ENCODE peak calls at places on chromosome 1, in seven cellular contexts. A, K, Z, E, G, O and T are unnamed samples.
A peak's percentile ranks its signal among the peaks of the same experiment; 100 is the strongest.

GRCh38 chr1:151251656-151252470 is 2.7 kb upstream of the PSMD4 start:
- DNase-seq in E (peak; percentile 93), Z (peak; percentile 32), K (no peak), A (peak; percentile 57), O (peak; percentile 15), G (peak; percentile 84), T (peak; percentile 20)

GRCh38 chr1:232923739-232924386 is 26.5 kb upstream of the NTPCR start:
- DNase-seq in Z (no peak), A (no peak), G (no peak), K (no peak), E (no peak), O (no peak), T (no peak)

GRCh38 chr1:155562581-155563376 is at the start of gene ASH1L:
- DNase-seq in K (peak; percentile 97), A (peak; percentile 95), O (peak; percentile 30), Z (peak; percentile 92), G (peak; percentile 94), E (peak; percentile 93), T (peak; percentile 97)

GRCh38 chr1:29255134-29255666 is 18.9 kb downstream of the PTPRU start:
- DNase-seq in E (no peak), G (no peak), Z (no peak), A (no peak), O (no peak), K (no peak), T (no peak)

GRCh38 chr1:6386371-6386949 is 7.1 kb downstream of the ACOT7 start:
- DNase-seq in A (no peak), Z (no peak), G (no peak), E (no peak), O (no peak), K (no peak), T (no peak)

GRCh38 chr1:155123801-155124200 is 3.9 kb upstream of the EFNA1 start:
- DNase-seq in K (no peak), E (no peak), O (no peak), G (no peak), Z (no peak), A (no peak), T (no peak)

GRCh38 chr1:45803299-45803780 is at the start of gene MAST2:
- DNase-seq in G (peak; percentile 95), A (peak; percentile 90), E (peak; percentile 94), Z (peak; percentile 88), K (peak; percentile 93), O (peak; percentile 44), T (peak; percentile 87)

GRCh38 chr1:12138196-12139183 is 28.3 kb upstream of the TNFRSF1B start:
- DNase-seq in O (no peak), K (no peak), Z (no peak), A (no peak), G (no peak), E (no peak), T (no peak)

GRCh38 chr1:179164494-179164893 is 65.0 kb downstream of the ABL2 start:
- DNase-seq in Z (no peak), E (peak; percentile 85), A (no peak), G (no peak), O (no peak), K (no peak), T (no peak)

DNA sequence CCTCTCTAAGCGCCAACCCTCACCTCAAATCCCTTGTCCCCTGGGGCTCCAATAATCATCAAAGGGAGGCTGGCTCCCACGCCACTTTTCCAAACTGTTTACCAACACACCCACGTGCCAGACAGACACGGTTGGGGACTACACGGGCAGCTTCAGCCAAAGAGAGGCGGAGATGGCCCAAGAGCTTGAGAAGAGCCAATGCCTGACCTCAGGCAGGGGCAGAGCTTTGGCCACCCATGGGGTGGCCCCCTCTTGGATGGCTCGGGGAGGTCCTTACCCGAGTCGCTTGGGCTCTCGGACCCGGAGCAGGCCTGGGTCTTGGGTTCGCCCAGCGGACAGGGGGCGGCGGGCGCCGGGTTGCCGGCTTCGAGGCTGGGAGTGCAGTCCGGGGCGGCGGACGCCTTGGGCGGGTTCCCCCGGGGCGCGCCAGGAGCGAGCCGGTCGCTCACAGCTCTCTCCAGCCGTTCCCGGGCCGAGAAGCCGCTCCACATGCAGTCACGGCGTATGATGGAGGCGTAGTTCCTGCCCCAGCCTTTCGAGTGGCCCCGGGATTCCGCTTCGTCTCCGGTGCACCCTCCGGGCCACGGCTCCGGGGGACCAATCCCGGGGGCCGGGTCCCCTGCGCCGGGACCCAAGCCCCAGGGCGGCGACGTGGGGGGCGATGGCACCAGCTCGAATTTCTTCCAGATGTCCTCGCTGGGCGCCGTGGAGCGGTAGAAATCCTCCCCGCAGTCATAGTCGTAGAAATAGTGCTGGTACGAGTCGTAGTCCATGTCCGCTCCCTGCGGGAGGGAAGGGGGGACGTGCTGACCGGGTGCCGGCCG is 843 bp downstream of the MYCL start:
- DNase-seq in K (no peak), E (no peak), Z (no peak), A (no peak), G (peak; percentile 62), O (no peak), T (no peak)
- H3K4me3 ChIP-seq in K (peak overlapping the region; percentile 66), E (peak overlapping the region; percentile 87), Z (peak overlapping the region; percentile 34), A (peak overlapping the region; percentile 42), G (peak overlapping the region; percentile 43), O (peak overlapping the region; percentile 55), T (peak overlapping the region; percentile 67)

GRCh38 chr1:175178456-175178855 is 14.1 kb downstream of the KIAA0040 start:
- DNase-seq in A (no peak), Z (no peak), K (no peak), E (no peak), G (no peak), O (no peak), T (no peak)
- H3K36me3 ChIP-seq in A (peaks cover 40% of the 10 kb centered on the region), Z (no peaks in the 10 kb centered on the region), K (no peaks in the 10 kb centered on the region), E (no peaks in the 10 kb centered on the region), G (no peaks in the 10 kb centered on the region), O (no peaks in the 10 kb centered on the region), T (peaks cover 62% of the 10 kb centered on the region)

GRCh38 chr1:156889802-156890585 is 3.5 kb upstream of the PEAR1 start:
- DNase-seq in G (peak; percentile 91), E (peak; percentile 96), Z (peak; percentile 81), O (no peak), A (peak; percentile 74), K (peak; percentile 96), T (peak; percentile 76)

GRCh38 chr1:156894001-156894400 is 483 bp downstream of the PEAR1 start:
- DNase-seq in A (no peak), K (no peak), G (no peak), O (no peak), Z (no peak), E (no peak), T (no peak)

GRCh38 chr1:156893048-156893953 is at the start of gene PEAR1:
- DNase-seq in Z (peak; percentile 70), O (no peak), K (no peak), E (peak; percentile 69), G (no peak), A (peak; percentile 74), T (peak; percentile 79)

GRCh38 chr1:156894711-156895407 is 1.3 kb downstream of the PEAR1 start:
- DNase-seq in K (no peak), A (peak; percentile 76), G (no peak), Z (peak; percentile 50), E (no peak), O (no peak), T (peak; percentile 69)

GRCh38 chr1:156892190-156893047 is 1.1 kb upstream of the PEAR1 start:
- DNase-seq in E (peak; percentile 95), A (peak; percentile 94), G (peak; percentile 94), O (no peak), K (peak; percentile 96), Z (peak; percentile 93), T (peak; percentile 95)
- TF ChIP-seq CTCF in E (peak; percentile 81), A (peak; percentile 85), G (peak; percentile 89), O (peak; percentile 91), K (peak; percentile 80), Z (peak; percentile 81), T (peak; percentile 93)

DNA sequence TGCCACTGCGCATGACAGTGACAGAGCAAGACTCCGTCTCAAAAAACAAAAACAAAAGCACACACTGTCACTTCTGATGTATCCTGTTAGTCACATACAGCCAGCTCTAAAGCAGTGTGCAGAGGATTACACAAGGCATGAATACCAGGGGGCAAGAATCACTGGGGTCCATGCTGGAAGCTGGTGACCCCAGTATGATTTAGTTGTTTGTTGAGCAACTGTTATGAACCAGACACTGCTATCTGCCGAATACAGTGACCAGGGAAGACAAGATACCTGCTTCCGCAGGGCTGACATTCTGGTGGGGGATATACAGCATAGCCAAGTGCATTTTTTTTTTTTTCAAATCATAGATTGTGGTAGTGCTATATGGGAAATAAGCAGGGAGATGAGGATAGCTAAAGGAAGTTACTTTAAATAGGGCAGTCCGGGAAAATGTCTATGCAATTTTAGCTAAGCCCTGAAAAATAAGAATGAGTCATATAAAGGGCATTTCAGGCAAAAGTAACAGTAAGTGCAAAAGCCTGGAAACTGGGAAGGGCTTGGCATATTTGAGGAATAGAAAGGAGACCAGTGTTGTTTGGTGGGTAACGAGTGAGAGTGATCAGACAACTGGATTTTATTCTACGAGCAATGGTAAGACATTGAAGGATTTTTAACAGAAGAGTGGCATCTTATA is 69.7 kb downstream of the ADSS2 start:
- DNase-seq in A (no peak), G (no peak), E (no peak), O (no peak), K (no peak), Z (no peak), T (no peak)
- H3K4me3 ChIP-seq in A (no peak overlapping the region), G (no peak overlapping the region), E (no peak overlapping the region), O (no peak overlapping the region), K (no peak overlapping the region), Z (no peak overlapping the region), T (no peak overlapping the region)